ENCODE peak calls at places on chromosome 12, in five cellular contexts. One of them, this sample, is unnamed.

GRCh38 chr12:75437564-75437963 is 43.0 kb upstream of the GLIPR1 start:
- DNase-seq in H1: no peak
- DNase-seq in colonic mucosa: no peak
- DNase-seq in astrocyte: peak
- DNase-seq in Karpas-422: peak
- DNase-seq in this sample: no peak

GRCh38 chr12:2311001-2311778 is 258.4 kb downstream of the CACNA1C start:
- DNase-seq in H1: no peak
- DNase-seq in colonic mucosa: no peak
- DNase-seq in astrocyte: peak
- DNase-seq in Karpas-422: no peak
- DNase-seq in this sample: peak

GRCh38 chr12:100114574-100114973 is 28.1 kb downstream of the BLTP3B start:
- DNase-seq in H1: no peak
- DNase-seq in colonic mucosa: no peak
- DNase-seq in astrocyte: peak
- DNase-seq in Karpas-422: no peak
- DNase-seq in this sample: peak

GRCh38 chr12:90460681-90461080 is 494.3 kb downstream of the CCER1 start:
- DNase-seq in H1: no peak
- DNase-seq in colonic mucosa: no peak
- DNase-seq in astrocyte: no peak
- DNase-seq in Karpas-422: no peak
- DNase-seq in this sample: no peak

GRCh38 chr12:5251786-5252185 is 180.1 kb upstream of the NTF3 start:
- DNase-seq in H1: no peak
- DNase-seq in colonic mucosa: no peak
- DNase-seq in astrocyte: no peak
- DNase-seq in Karpas-422: no peak
- DNase-seq in this sample: no peak

GRCh38 chr12:107130830-107131760 is 37.7 kb upstream of the CRY1 start:
- DNase-seq in H1: no peak
- DNase-seq in colonic mucosa: no peak
- DNase-seq in astrocyte: no peak
- DNase-seq in Karpas-422: no peak
- DNase-seq in this sample: no peak

GRCh38 chr12:132257206-132257954 is 72.0 kb downstream of the GALNT9 start:
- DNase-seq in H1: no peak
- DNase-seq in colonic mucosa: no peak
- DNase-seq in astrocyte: no peak
- DNase-seq in Karpas-422: no peak
- DNase-seq in this sample: no peak

GRCh38 chr12:121916719-121917118 is 1.7 kb upstream of the CFAP251 start:
- DNase-seq in H1: no peak
- DNase-seq in colonic mucosa: no peak
- DNase-seq in astrocyte: no peak
- DNase-seq in Karpas-422: peak
- DNase-seq in this sample: peak

GRCh38 chr12:6369916-6370575 is 5.3 kb downstream of the SCNN1A start:
- DNase-seq in H1: no peak
- DNase-seq in colonic mucosa: no peak
- DNase-seq in astrocyte: no peak
- DNase-seq in Karpas-422: no peak
- DNase-seq in this sample: no peak

GRCh38 chr12:57611116-57611809 is at the start of gene ARHGEF25:
- DNase-seq in H1: peak
- DNase-seq in colonic mucosa: peak
- DNase-seq in astrocyte: no peak
- DNase-seq in Karpas-422: peak
- DNase-seq in this sample: peak

GRCh38 chr12:131828671-131829350 is 618 bp downstream of the MMP17 start:
- DNase-seq in H1: no peak
- DNase-seq in colonic mucosa: no peak
- DNase-seq in astrocyte: no peak
- DNase-seq in Karpas-422: no peak
- DNase-seq in this sample: peak

GRCh38 chr12:108055135-108055534 is 74.0 kb upstream of the WSCD2 start:
- DNase-seq in H1: no peak
- DNase-seq in colonic mucosa: no peak
- DNase-seq in astrocyte: no peak
- DNase-seq in Karpas-422: no peak
- DNase-seq in this sample: no peak

GRCh38 chr12:3568695-3569094 is 77.7 kb downstream of the PRMT8 start:
- DNase-seq in H1: no peak
- DNase-seq in colonic mucosa: no peak
- DNase-seq in astrocyte: no peak
- DNase-seq in Karpas-422: no peak
- DNase-seq in this sample: no peak

GRCh38 chr12:108302471-108303311 is 36.4 kb downstream of the CMKLR1 start:
- DNase-seq in H1: no peak
- DNase-seq in colonic mucosa: peak
- DNase-seq in astrocyte: peak
- DNase-seq in Karpas-422: no peak
- DNase-seq in this sample: peak

GRCh38 chr12:54017845-54018607 is 9.2 kb downstream of the HOXC8 start:
- DNase-seq in H1: peak
- DNase-seq in colonic mucosa: peak
- DNase-seq in astrocyte: no peak
- DNase-seq in Karpas-422: peak
- DNase-seq in this sample: peak

GRCh38 chr12:93962336-93962735 is 186.0 kb upstream of the PLXNC1 start:
- DNase-seq in H1: no peak
- DNase-seq in colonic mucosa: no peak
- DNase-seq in astrocyte: no peak
- DNase-seq in Karpas-422: no peak
- DNase-seq in this sample: no peak

GRCh38 chr12:44589697-44590096 is 286.4 kb downstream of the NELL2 start:
- DNase-seq in H1: no peak
- DNase-seq in colonic mucosa: no peak
- DNase-seq in astrocyte: peak
- DNase-seq in Karpas-422: no peak
- DNase-seq in this sample: no peak

GRCh38 chr12:90816353-90817089 is 138.5 kb downstream of the CCER1 start:
- DNase-seq in H1: no peak
- DNase-seq in colonic mucosa: no peak
- DNase-seq in astrocyte: peak
- DNase-seq in Karpas-422: no peak
- DNase-seq in this sample: peak

GRCh38 chr12:105267711-105268110 is 31.7 kb upstream of the APPL2 start:
- DNase-seq in H1: no peak
- DNase-seq in colonic mucosa: no peak
- DNase-seq in astrocyte: no peak
- DNase-seq in Karpas-422: no peak
- DNase-seq in this sample: peak

GRCh38 chr12:96402061-96402460 is 1.8 kb upstream of the CDK17 start:
- DNase-seq in H1: no peak
- DNase-seq in colonic mucosa: no peak
- DNase-seq in astrocyte: no peak
- DNase-seq in Karpas-422: no peak
- DNase-seq in this sample: no peak

GRCh38 chr12:29616664-29617409 is 119.4 kb upstream of the OVCH1 start:
- DNase-seq in H1: no peak
- DNase-seq in colonic mucosa: no peak
- DNase-seq in astrocyte: peak
- DNase-seq in Karpas-422: no peak
- DNase-seq in this sample: peak

GRCh38 chr12:52232916-52233461 is at the start of gene KRT7:
- DNase-seq in H1: peak
- DNase-seq in colonic mucosa: no peak
- DNase-seq in astrocyte: no peak
- DNase-seq in Karpas-422: no peak
- DNase-seq in this sample: no peak

GRCh38 chr12:69119770-69120169 is 119.6 kb upstream of the CPSF6 start:
- DNase-seq in H1: no peak
- DNase-seq in colonic mucosa: no peak
- DNase-seq in astrocyte: no peak
- DNase-seq in Karpas-422: no peak
- DNase-seq in this sample: no peak

GRCh38 chr12:26631846-26632245 is 201.1 kb downstream of the ITPR2 start:
- DNase-seq in H1: no peak
- DNase-seq in colonic mucosa: no peak
- DNase-seq in astrocyte: peak
- DNase-seq in Karpas-422: no peak
- DNase-seq in this sample: no peak

DNA sequence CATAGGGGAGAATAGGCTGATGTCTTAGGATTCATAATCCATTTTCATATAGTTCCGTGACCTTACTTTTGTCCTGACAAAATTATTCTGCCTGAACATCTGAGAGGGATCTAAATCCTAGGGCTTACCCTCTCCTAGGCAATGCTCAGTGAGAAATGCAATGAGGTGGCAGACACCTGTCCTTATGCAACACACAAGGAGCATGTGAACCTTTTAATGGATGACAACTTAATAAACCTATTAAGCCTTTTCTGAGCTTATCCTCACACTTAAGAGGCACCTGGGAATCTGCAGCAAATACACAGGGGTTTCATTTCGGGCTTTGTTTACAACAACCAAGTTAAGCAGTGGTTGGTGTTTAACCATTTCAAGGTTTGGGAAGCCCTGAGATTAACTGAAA is 24.6 kb downstream of the SINHCAF start:
- DNase-seq in H1: no peak
- DNase-seq in colonic mucosa: no peak
- DNase-seq in astrocyte: no peak
- DNase-seq in Karpas-422: no peak
- DNase-seq in this sample: no peak
- H3K9ac ChIP-seq in H1: no peak
- H3K9ac ChIP-seq in colonic mucosa: no peak
- H3K9ac ChIP-seq in astrocyte: no peak
- H3K9ac ChIP-seq in Karpas-422: no peak
- H3K9ac ChIP-seq in this sample: no peak

GRCh38 chr12:72295101-72295500 is 22.9 kb downstream of the TRHDE start:
- DNase-seq in H1: no peak
- DNase-seq in colonic mucosa: no peak
- DNase-seq in astrocyte: no peak
- DNase-seq in Karpas-422: no peak
- DNase-seq in this sample: no peak
- H3K4me3 ChIP-seq in H1: no peak
- H3K4me3 ChIP-seq in colonic mucosa: no peak
- H3K4me3 ChIP-seq in astrocyte: no peak
- H3K4me3 ChIP-seq in Karpas-422: no peak
- H3K4me3 ChIP-seq in this sample: no peak

GRCh38 chr12:47740536-47741339 is 15.4 kb upstream of the ENDOU start:
- DNase-seq in H1: no peak
- DNase-seq in colonic mucosa: no peak
- DNase-seq in astrocyte: no peak
- DNase-seq in Karpas-422: peak
- DNase-seq in this sample: no peak

GRCh38 chr12:47737936-47738335 is 12.6 kb upstream of the ENDOU start:
- DNase-seq in H1: no peak
- DNase-seq in colonic mucosa: no peak
- DNase-seq in astrocyte: no peak
- DNase-seq in Karpas-422: no peak
- DNase-seq in this sample: no peak

GRCh38 chr12:47741340-47741703 is 16.0 kb upstream of the ENDOU start:
- DNase-seq in H1: no peak
- DNase-seq in colonic mucosa: peak
- DNase-seq in astrocyte: no peak
- DNase-seq in Karpas-422: peak
- DNase-seq in this sample: peak

GRCh38 chr12:47739297-47739696 is 14.0 kb upstream of the ENDOU start:
- DNase-seq in H1: no peak
- DNase-seq in colonic mucosa: no peak
- DNase-seq in astrocyte: no peak
- DNase-seq in Karpas-422: no peak
- DNase-seq in this sample: no peak

GRCh38 chr12:47739959-47740358 is 14.7 kb upstream of the ENDOU start:
- DNase-seq in H1: no peak
- DNase-seq in colonic mucosa: peak
- DNase-seq in astrocyte: no peak
- DNase-seq in Karpas-422: peak
- DNase-seq in this sample: no peak
- H3K9ac ChIP-seq in H1: no peak
- H3K9ac ChIP-seq in colonic mucosa: peak
- H3K9ac ChIP-seq in astrocyte: no peak
- H3K9ac ChIP-seq in Karpas-422: peak
- H3K9ac ChIP-seq in this sample: no peak

GRCh38 chr12:14962180-14962579 is 779 bp upstream of the ARHGDIB start:
- DNase-seq in H1: no peak
- DNase-seq in colonic mucosa: no peak
- DNase-seq in astrocyte: no peak
- DNase-seq in Karpas-422: peak
- DNase-seq in this sample: no peak

GRCh38 chr12:14959916-14960315 is 1.5 kb downstream of the ARHGDIB start:
- DNase-seq in H1: no peak
- DNase-seq in colonic mucosa: no peak
- DNase-seq in astrocyte: no peak
- DNase-seq in Karpas-422: no peak
- DNase-seq in this sample: no peak

GRCh38 chr12:14961466-14962155 is at the start of gene ARHGDIB:
- DNase-seq in H1: no peak
- DNase-seq in colonic mucosa: peak
- DNase-seq in astrocyte: no peak
- DNase-seq in Karpas-422: peak
- DNase-seq in this sample: no peak

GRCh38 chr12:14959463-14959862 is 1.9 kb downstream of the ARHGDIB start:
- DNase-seq in H1: no peak
- DNase-seq in colonic mucosa: no peak
- DNase-seq in astrocyte: no peak
- DNase-seq in Karpas-422: peak
- DNase-seq in this sample: no peak

GRCh38 chr12:14960548-14961465 is 594 bp downstream of the ARHGDIB start:
- DNase-seq in H1: no peak
- DNase-seq in colonic mucosa: no peak
- DNase-seq in astrocyte: peak
- DNase-seq in Karpas-422: peak
- DNase-seq in this sample: peak
- H3K4me3 ChIP-seq in H1: no peak
- H3K4me3 ChIP-seq in colonic mucosa: peak
- H3K4me3 ChIP-seq in astrocyte: peak
- H3K4me3 ChIP-seq in Karpas-422: peak
- H3K4me3 ChIP-seq in this sample: peak

GRCh38 chr12:85588221-85588620 is 248.0 kb downstream of the RASSF9 start:
- DNase-seq in H1: no peak
- DNase-seq in colonic mucosa: no peak
- DNase-seq in astrocyte: no peak
- DNase-seq in Karpas-422: no peak
- DNase-seq in this sample: no peak
- H3K9ac ChIP-seq in H1: no peak
- H3K9ac ChIP-seq in colonic mucosa: no peak
- H3K9ac ChIP-seq in astrocyte: no peak
- H3K9ac ChIP-seq in Karpas-422: no peak
- H3K9ac ChIP-seq in this sample: no peak

GRCh38 chr12:55818886-55819285 is 1.0 kb downstream of the ORMDL2 start:
- DNase-seq in H1: no peak
- DNase-seq in colonic mucosa: no peak
- DNase-seq in astrocyte: peak
- DNase-seq in Karpas-422: no peak
- DNase-seq in this sample: no peak
- H3K4me3 ChIP-seq in H1: peak
- H3K4me3 ChIP-seq in colonic mucosa: peak
- H3K4me3 ChIP-seq in astrocyte: peak
- H3K4me3 ChIP-seq in Karpas-422: peak
- H3K4me3 ChIP-seq in this sample: peak

DNA sequence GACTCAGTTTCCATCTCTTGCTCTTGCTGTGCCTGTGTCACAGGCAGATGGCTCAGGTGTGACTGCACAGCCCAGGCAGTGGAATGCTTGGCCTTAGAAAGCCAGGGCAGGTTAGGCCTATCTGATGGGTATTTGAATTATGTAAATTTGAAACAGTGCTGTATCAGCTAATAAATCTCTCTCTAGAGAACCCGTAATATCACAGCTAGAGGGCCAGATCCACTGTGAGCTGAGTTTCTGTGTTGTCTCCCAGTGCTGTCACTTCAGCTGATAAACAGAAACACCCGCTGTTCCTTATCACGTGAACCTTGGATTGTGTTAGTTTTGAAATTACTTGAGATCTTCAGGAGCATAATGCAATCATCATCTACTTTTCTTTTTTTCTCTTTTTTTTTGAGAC is 21.5 kb upstream of the ALDH2 start:
- DNase-seq in H1: no peak
- DNase-seq in colonic mucosa: no peak
- DNase-seq in astrocyte: no peak
- DNase-seq in Karpas-422: peak
- DNase-seq in this sample: no peak
- H3K9ac ChIP-seq in H1: no peak
- H3K9ac ChIP-seq in colonic mucosa: no peak
- H3K9ac ChIP-seq in astrocyte: no peak
- H3K9ac ChIP-seq in Karpas-422: no peak
- H3K9ac ChIP-seq in this sample: no peak